ENCODE peak calls at places on chromosomes 1 and 21, in nine cellular contexts. One of them, this sample, is unnamed.

GRCh38 chr1:56189946-56190920 is 389.1 kb downstream of the PLPP3 start:
- DNase-seq in SK-N-SH: no peak
- DNase-seq in PC-3: no peak
- DNase-seq in uterus: no peak
- DNase-seq in RWPE1: no peak
- DNase-seq in keratinocyte: no peak
- DNase-seq in endodermal cell: peak
- DNase-seq in adrenal gland: no peak
- DNase-seq in lower lobe of right lung: no peak
- DNase-seq in this sample: peak

GRCh38 chr1:226158983-226159382 is 27.6 kb downstream of the ACBD3 start:
- DNase-seq in SK-N-SH: no peak
- DNase-seq in PC-3: no peak
- DNase-seq in uterus: no peak
- DNase-seq in RWPE1: no peak
- DNase-seq in keratinocyte: no peak
- DNase-seq in endodermal cell: no peak
- DNase-seq in adrenal gland: no peak
- DNase-seq in lower lobe of right lung: no peak
- DNase-seq in this sample: no peak

GRCh38 chr1:10459185-10459584 is 9.4 kb downstream of the CORT start:
- DNase-seq in SK-N-SH: no peak
- DNase-seq in PC-3: peak
- DNase-seq in uterus: no peak
- DNase-seq in RWPE1: peak
- DNase-seq in keratinocyte: peak
- DNase-seq in endodermal cell: no peak
- DNase-seq in adrenal gland: peak
- DNase-seq in lower lobe of right lung: no peak
- DNase-seq in this sample: no peak

GRCh38 chr1:185935360-185935759 is 201.2 kb downstream of the HMCN1 start:
- DNase-seq in SK-N-SH: no peak
- DNase-seq in PC-3: no peak
- DNase-seq in uterus: no peak
- DNase-seq in RWPE1: no peak
- DNase-seq in keratinocyte: no peak
- DNase-seq in endodermal cell: no peak
- DNase-seq in adrenal gland: no peak
- DNase-seq in lower lobe of right lung: no peak
- DNase-seq in this sample: no peak

GRCh38 chr21:28410264-28410663 is 582.4 kb downstream of the LTN1 start:
- DNase-seq in SK-N-SH: peak
- DNase-seq in PC-3: no peak
- DNase-seq in uterus: no peak
- DNase-seq in RWPE1: no peak
- DNase-seq in keratinocyte: no peak
- DNase-seq in endodermal cell: no peak
- DNase-seq in adrenal gland: no peak
- DNase-seq in lower lobe of right lung: no peak
- DNase-seq in this sample: no peak

GRCh38 chr1:215473943-215474342 is 93.2 kb upstream of the KCTD3 start:
- DNase-seq in SK-N-SH: no peak
- DNase-seq in PC-3: no peak
- DNase-seq in uterus: no peak
- DNase-seq in RWPE1: no peak
- DNase-seq in keratinocyte: no peak
- DNase-seq in endodermal cell: no peak
- DNase-seq in adrenal gland: peak
- DNase-seq in lower lobe of right lung: no peak
- DNase-seq in this sample: no peak

GRCh38 chr1:153849487-153850185 is 73.1 kb downstream of the GATAD2B start:
- DNase-seq in SK-N-SH: no peak
- DNase-seq in PC-3: no peak
- DNase-seq in uterus: no peak
- DNase-seq in RWPE1: no peak
- DNase-seq in keratinocyte: no peak
- DNase-seq in endodermal cell: no peak
- DNase-seq in adrenal gland: no peak
- DNase-seq in lower lobe of right lung: no peak
- DNase-seq in this sample: no peak

GRCh38 chr1:214475331-214475730 is 76.1 kb downstream of the PTPN14 start:
- DNase-seq in SK-N-SH: no peak
- DNase-seq in PC-3: no peak
- DNase-seq in uterus: no peak
- DNase-seq in RWPE1: peak
- DNase-seq in keratinocyte: peak
- DNase-seq in endodermal cell: no peak
- DNase-seq in adrenal gland: no peak
- DNase-seq in lower lobe of right lung: no peak
- DNase-seq in this sample: no peak

GRCh38 chr1:176494436-176494835 is 31.5 kb downstream of the PAPPA2 start:
- DNase-seq in SK-N-SH: no peak
- DNase-seq in PC-3: no peak
- DNase-seq in uterus: no peak
- DNase-seq in RWPE1: no peak
- DNase-seq in keratinocyte: no peak
- DNase-seq in endodermal cell: no peak
- DNase-seq in adrenal gland: no peak
- DNase-seq in lower lobe of right lung: no peak
- DNase-seq in this sample: peak

GRCh38 chr21:25639922-25640670 is 1.0 kb downstream of the JAM2 start:
- DNase-seq in SK-N-SH: peak
- DNase-seq in PC-3: no peak
- DNase-seq in uterus: peak
- DNase-seq in RWPE1: no peak
- DNase-seq in keratinocyte: no peak
- DNase-seq in endodermal cell: peak
- DNase-seq in adrenal gland: peak
- DNase-seq in lower lobe of right lung: no peak
- DNase-seq in this sample: peak

GRCh38 chr1:184595609-184596008 is 159.0 kb downstream of the EDEM3 start:
- DNase-seq in SK-N-SH: no peak
- DNase-seq in PC-3: peak
- DNase-seq in uterus: no peak
- DNase-seq in RWPE1: peak
- DNase-seq in keratinocyte: peak
- DNase-seq in endodermal cell: no peak
- DNase-seq in adrenal gland: peak
- DNase-seq in lower lobe of right lung: no peak
- DNase-seq in this sample: no peak

GRCh38 chr1:179016694-179017382 is 8.9 kb upstream of the FAM20B start:
- DNase-seq in SK-N-SH: peak
- DNase-seq in PC-3: peak
- DNase-seq in uterus: peak
- DNase-seq in RWPE1: peak
- DNase-seq in keratinocyte: peak
- DNase-seq in endodermal cell: no peak
- DNase-seq in adrenal gland: peak
- DNase-seq in lower lobe of right lung: peak
- DNase-seq in this sample: peak

GRCh38 chr21:45801129-45801735 is 157.7 kb downstream of the PCBP3 start:
- DNase-seq in SK-N-SH: no peak
- DNase-seq in PC-3: no peak
- DNase-seq in uterus: no peak
- DNase-seq in RWPE1: no peak
- DNase-seq in keratinocyte: no peak
- DNase-seq in endodermal cell: no peak
- DNase-seq in adrenal gland: no peak
- DNase-seq in lower lobe of right lung: peak
- DNase-seq in this sample: no peak

GRCh38 chr1:204507317-204508105 is 8.7 kb upstream of the MDM4 start:
- DNase-seq in SK-N-SH: peak
- DNase-seq in PC-3: peak
- DNase-seq in uterus: no peak
- DNase-seq in RWPE1: peak
- DNase-seq in keratinocyte: no peak
- DNase-seq in endodermal cell: peak
- DNase-seq in adrenal gland: peak
- DNase-seq in lower lobe of right lung: no peak
- DNase-seq in this sample: no peak

GRCh38 chr1:176517484-176517883 is 54.5 kb downstream of the PAPPA2 start:
- DNase-seq in SK-N-SH: peak
- DNase-seq in PC-3: peak
- DNase-seq in uterus: no peak
- DNase-seq in RWPE1: peak
- DNase-seq in keratinocyte: no peak
- DNase-seq in endodermal cell: peak
- DNase-seq in adrenal gland: no peak
- DNase-seq in lower lobe of right lung: no peak
- DNase-seq in this sample: peak

GRCh38 chr1:160748182-160748876 is 9.3 kb downstream of the SLAMF7 start:
- DNase-seq in SK-N-SH: no peak
- DNase-seq in PC-3: peak
- DNase-seq in uterus: no peak
- DNase-seq in RWPE1: peak
- DNase-seq in keratinocyte: peak
- DNase-seq in endodermal cell: peak
- DNase-seq in adrenal gland: no peak
- DNase-seq in lower lobe of right lung: no peak
- DNase-seq in this sample: no peak

GRCh38 chr1:47913225-47913823 is 83.9 kb downstream of the TRABD2B start:
- DNase-seq in SK-N-SH: no peak
- DNase-seq in PC-3: no peak
- DNase-seq in uterus: no peak
- DNase-seq in RWPE1: no peak
- DNase-seq in keratinocyte: no peak
- DNase-seq in endodermal cell: no peak
- DNase-seq in adrenal gland: no peak
- DNase-seq in lower lobe of right lung: no peak
- DNase-seq in this sample: no peak

GRCh38 chr1:64956733-64957441 is 9.5 kb downstream of the JAK1 start:
- DNase-seq in SK-N-SH: no peak
- DNase-seq in PC-3: no peak
- DNase-seq in uterus: no peak
- DNase-seq in RWPE1: no peak
- DNase-seq in keratinocyte: no peak
- DNase-seq in endodermal cell: no peak
- DNase-seq in adrenal gland: no peak
- DNase-seq in lower lobe of right lung: no peak
- DNase-seq in this sample: no peak

GRCh38 chr1:59077739-59078503 is 219.0 kb upstream of the FGGY start:
- DNase-seq in SK-N-SH: peak
- DNase-seq in PC-3: no peak
- DNase-seq in uterus: no peak
- DNase-seq in RWPE1: no peak
- DNase-seq in keratinocyte: no peak
- DNase-seq in endodermal cell: peak
- DNase-seq in adrenal gland: no peak
- DNase-seq in lower lobe of right lung: no peak
- DNase-seq in this sample: no peak

GRCh38 chr21:28781602-28782274 is 210.9 kb downstream of the LTN1 start:
- DNase-seq in SK-N-SH: peak
- DNase-seq in PC-3: peak
- DNase-seq in uterus: no peak
- DNase-seq in RWPE1: peak
- DNase-seq in keratinocyte: no peak
- DNase-seq in endodermal cell: no peak
- DNase-seq in adrenal gland: no peak
- DNase-seq in lower lobe of right lung: no peak
- DNase-seq in this sample: no peak

GRCh38 chr1:112256413-112256812 is 139.6 kb upstream of the CTTNBP2NL start:
- DNase-seq in SK-N-SH: no peak
- DNase-seq in PC-3: no peak
- DNase-seq in uterus: no peak
- DNase-seq in RWPE1: no peak
- DNase-seq in keratinocyte: no peak
- DNase-seq in endodermal cell: no peak
- DNase-seq in adrenal gland: no peak
- DNase-seq in lower lobe of right lung: no peak
- DNase-seq in this sample: no peak

GRCh38 chr1:4468804-4469514 is 185.4 kb upstream of the AJAP1 start:
- DNase-seq in SK-N-SH: no peak
- DNase-seq in PC-3: no peak
- DNase-seq in uterus: no peak
- DNase-seq in RWPE1: no peak
- DNase-seq in keratinocyte: no peak
- DNase-seq in endodermal cell: peak
- DNase-seq in adrenal gland: no peak
- DNase-seq in lower lobe of right lung: no peak
- DNase-seq in this sample: no peak

GRCh38 chr21:36981049-36981391 is 14.6 kb upstream of the HLCS start:
- DNase-seq in SK-N-SH: no peak
- DNase-seq in PC-3: peak
- DNase-seq in uterus: no peak
- DNase-seq in RWPE1: no peak
- DNase-seq in keratinocyte: no peak
- DNase-seq in endodermal cell: no peak
- DNase-seq in adrenal gland: no peak
- DNase-seq in lower lobe of right lung: no peak
- DNase-seq in this sample: no peak
- TF ChIP-seq CTCF in SK-N-SH: no peak
- TF ChIP-seq CTCF in PC-3: no peak
- TF ChIP-seq CTCF in uterus: no peak
- TF ChIP-seq CTCF in RWPE1: no peak
- TF ChIP-seq CTCF in keratinocyte: no peak
- TF ChIP-seq CTCF in endodermal cell: no peak
- TF ChIP-seq CTCF in adrenal gland: no peak
- TF ChIP-seq CTCF in lower lobe of right lung: no peak
- TF ChIP-seq CTCF in this sample: no peak

DNA sequence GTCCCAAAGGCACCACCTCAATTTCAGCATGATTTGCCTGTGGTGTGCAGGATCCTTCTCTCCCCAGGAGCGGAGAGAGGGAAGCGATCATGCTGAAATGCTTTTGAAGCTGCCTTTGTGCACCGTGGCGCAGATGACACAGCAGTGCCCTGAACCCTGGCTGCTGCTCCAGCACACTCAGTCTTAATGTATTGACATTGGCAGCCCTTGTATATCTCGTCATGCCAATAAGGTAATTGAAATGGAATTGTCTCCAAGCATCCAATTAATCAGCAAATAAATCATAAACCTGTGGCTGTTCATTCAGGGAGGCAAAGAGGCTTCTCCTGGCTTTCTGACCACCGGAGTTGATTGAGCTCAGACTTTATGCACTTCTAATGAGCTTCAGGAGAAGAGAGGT is 139.8 kb downstream of the KAZN start:
- DNase-seq in SK-N-SH: no peak
- DNase-seq in PC-3: peak
- DNase-seq in uterus: no peak
- DNase-seq in RWPE1: no peak
- DNase-seq in keratinocyte: no peak
- DNase-seq in endodermal cell: peak
- DNase-seq in adrenal gland: no peak
- DNase-seq in lower lobe of right lung: no peak
- DNase-seq in this sample: no peak
- H3K27ac ChIP-seq in SK-N-SH: no peak
- H3K27ac ChIP-seq in PC-3: peak
- H3K27ac ChIP-seq in uterus: no peak
- H3K27ac ChIP-seq in RWPE1: no peak
- H3K27ac ChIP-seq in keratinocyte: no peak
- H3K27ac ChIP-seq in endodermal cell: no peak
- H3K27ac ChIP-seq in adrenal gland: no peak
- H3K27ac ChIP-seq in lower lobe of right lung: no peak
- H3K27ac ChIP-seq in this sample: no peak

GRCh38 chr1:200258447-200259375 is 151.1 kb downstream of the ZNF281 start:
- DNase-seq in SK-N-SH: peak
- DNase-seq in PC-3: peak
- DNase-seq in uterus: no peak
- DNase-seq in RWPE1: peak
- DNase-seq in keratinocyte: no peak
- DNase-seq in endodermal cell: no peak
- DNase-seq in adrenal gland: no peak
- DNase-seq in lower lobe of right lung: no peak
- DNase-seq in this sample: no peak
- TF ChIP-seq CTCF in SK-N-SH: peak
- TF ChIP-seq CTCF in PC-3: peak
- TF ChIP-seq CTCF in uterus: no peak
- TF ChIP-seq CTCF in RWPE1: peak
- TF ChIP-seq CTCF in keratinocyte: peak
- TF ChIP-seq CTCF in endodermal cell: peak
- TF ChIP-seq CTCF in adrenal gland: peak
- TF ChIP-seq CTCF in lower lobe of right lung: peak
- TF ChIP-seq CTCF in this sample: peak

GRCh38 chr1:78834201-78834741 is 172.3 kb downstream of the ADGRL4 start:
- DNase-seq in SK-N-SH: no peak
- DNase-seq in PC-3: peak
- DNase-seq in uterus: no peak
- DNase-seq in RWPE1: no peak
- DNase-seq in keratinocyte: no peak
- DNase-seq in endodermal cell: no peak
- DNase-seq in adrenal gland: no peak
- DNase-seq in lower lobe of right lung: no peak
- DNase-seq in this sample: no peak
- H3K27ac ChIP-seq in SK-N-SH: peak
- H3K27ac ChIP-seq in PC-3: peak
- H3K27ac ChIP-seq in uterus: no peak
- H3K27ac ChIP-seq in RWPE1: no peak
- H3K27ac ChIP-seq in keratinocyte: no peak
- H3K27ac ChIP-seq in endodermal cell: no peak
- H3K27ac ChIP-seq in adrenal gland: no peak
- H3K27ac ChIP-seq in lower lobe of right lung: no peak
- H3K27ac ChIP-seq in this sample: no peak

This sample was measured in heart right ventricle.